ENCODE peak calls at places on chromosomes 13 and 19, in eight cellular contexts. Q is ovary, B is neural progenitor cell, Y is cardiac fibroblast, O is upper lobe of left lung, F is PC-3, U is neural crest cell, P is sigmoid colon. V is an unnamed sample.
A peak's percentile ranks its signal among the peaks of the same experiment; 100 is the strongest.

GRCh38 chr19:45876411-45877197 is 9.3 kb downstream of the IRF2BP1 start:
- DNase-seq in Q (no peak), B (peak; percentile 61), Y (peak; percentile 78), O (peak; percentile 67), F (no peak), U (no peak), P (peak; percentile 75), V (no peak)

GRCh38 chr19:12721656-12722565 is 1.8 kb downstream of the TNPO2 start:
- DNase-seq in Q (peak; percentile 86), B (peak; percentile 94), Y (peak; percentile 90), O (peak; percentile 65), F (peak; percentile 51), U (peak; percentile 49), P (peak; percentile 90), V (no peak)

GRCh38 chr19:33440682-33441081 is 67.2 kb downstream of the CEBPG start:
- DNase-seq in Q (peak; percentile 19), B (no peak), Y (no peak), O (no peak), F (no peak), U (no peak), P (peak; percentile 35), V (no peak)

GRCh38 chr13:42110410-42111155 is 62.1 kb downstream of the DGKH start:
- DNase-seq in Q (no peak), B (peak; percentile 60), Y (peak; percentile 85), O (no peak), F (peak; percentile 83), U (peak; percentile 52), P (no peak), V (no peak)

GRCh38 chr13:74450525-74450845 is 316.3 kb upstream of the KLF12 start:
- DNase-seq in Q (no peak), B (no peak), Y (no peak), O (no peak), F (no peak), U (no peak), P (no peak), V (no peak)

GRCh38 chr19:43331435-43332010 is 22.0 kb upstream of the CD177 start:
- DNase-seq in Q (no peak), B (no peak), Y (no peak), O (no peak), F (no peak), U (no peak), P (no peak), V (no peak)

GRCh38 chr19:21586341-21587116 is 81.1 kb downstream of the ZNF429 start:
- DNase-seq in Q (peak; percentile 57), B (peak; percentile 41), Y (no peak), O (no peak), F (no peak), U (peak; percentile 10), P (no peak), V (no peak)

GRCh38 chr19:48145596-48146254 is 24.4 kb downstream of the LIG1 start:
- DNase-seq in Q (no peak), B (no peak), Y (no peak), O (no peak), F (no peak), U (no peak), P (no peak), V (no peak)

GRCh38 chr19:39701291-39701690 is 3.0 kb upstream of the LGALS14 start:
- DNase-seq in Q (no peak), B (no peak), Y (no peak), O (no peak), F (no peak), U (no peak), P (no peak), V (no peak)

GRCh38 chr13:20161275-20161950 is 561 bp upstream of the GJA3 start:
- DNase-seq in Q (no peak), B (peak; percentile 53), Y (no peak), O (no peak), F (no peak), U (no peak), P (no peak), V (no peak)

GRCh38 chr13:45925151-45925550 is 73.6 kb upstream of the SIAH3 start:
- DNase-seq in Q (no peak), B (no peak), Y (peak; percentile 25), O (no peak), F (peak; percentile 4), U (no peak), P (no peak), V (no peak)

GRCh38 chr13:43865892-43866291 is 13.6 kb downstream of the CCDC122 start:
- DNase-seq in Q (no peak), B (no peak), Y (peak; percentile 49), O (no peak), F (peak; percentile 60), U (no peak), P (no peak), V (no peak)

GRCh38 chr13:52849727-52850395 is 1.4 kb upstream of the PCDH8 start:
- DNase-seq in Q (no peak), B (peak; percentile 40), Y (no peak), O (no peak), F (no peak), U (no peak), P (no peak), V (no peak)

GRCh38 chr19:33883869-33884519 is 87.3 kb downstream of the KCTD15 start:
- DNase-seq in Q (peak; percentile 53), B (peak; percentile 21), Y (peak; percentile 29), O (no peak), F (peak; percentile 3), U (no peak), P (no peak), V (no peak)

GRCh38 chr19:49119411-49120324 is at the start of gene PPFIA3:
- DNase-seq in Q (peak; percentile 80), B (peak; percentile 93), Y (peak; percentile 68), O (peak; percentile 68), F (peak; percentile 46), U (peak; percentile 55), P (peak; percentile 80), V (no peak)

GRCh38 chr19:11335449-11336146 is 3.9 kb downstream of the RAB3D start:
- DNase-seq in Q (no peak), B (no peak), Y (no peak), O (no peak), F (no peak), U (no peak), P (no peak), V (no peak)

GRCh38 chr13:112977525-112977924 is 8.5 kb downstream of the MCF2L start:
- DNase-seq in Q (no peak), B (no peak), Y (no peak), O (no peak), F (no peak), U (no peak), P (no peak), V (no peak)

GRCh38 chr19:37905936-37906867 is at the start of gene WDR87:
- DNase-seq in Q (no peak), B (peak; percentile 96), Y (peak; percentile 16), O (peak; percentile 50), F (peak; percentile 49), U (peak; percentile 79), P (no peak), V (no peak)

GRCh38 chr13:25406377-25406776 is 34.6 kb downstream of the ATP8A2 start:
- DNase-seq in Q (no peak), B (peak; percentile 37), Y (no peak), O (no peak), F (peak; percentile 4), U (no peak), P (no peak), V (no peak)

GRCh38 chr19:38733493-38734175 is 10.6 kb downstream of the CAPN12 start:
- DNase-seq in Q (peak; percentile 46), B (no peak), Y (peak; percentile 18), O (no peak), F (no peak), U (no peak), P (peak; percentile 63), V (no peak)

GRCh38 chr13:59542303-59542702 is 621.4 kb downstream of the DIAPH3 start:
- DNase-seq in Q (no peak), B (peak; percentile 39), Y (no peak), O (no peak), F (no peak), U (no peak), P (no peak), V (no peak)
- TF ChIP-seq CTCF in Q (no peak), B (no peak), Y (no peak), O (no peak), F (no peak), U (no peak), P (no peak), V (no peak)

GRCh38 chr13:47121092-47121763 is 224.4 kb upstream of the HTR2A start:
- DNase-seq in Q (no peak), B (no peak), Y (no peak), O (no peak), F (peak; percentile 60), U (no peak), P (no peak), V (no peak)

GRCh38 chr13:47126432-47126831 is 229.6 kb upstream of the HTR2A start:
- DNase-seq in Q (no peak), B (no peak), Y (peak; percentile 54), O (no peak), F (no peak), U (no peak), P (no peak), V (no peak)
- TF ChIP-seq CTCF in Q (no peak), B (peak; percentile 20), Y (peak; percentile 15), O (no peak), F (peak; percentile 27), U (no peak), P (no peak), V (no peak)

DNA sequence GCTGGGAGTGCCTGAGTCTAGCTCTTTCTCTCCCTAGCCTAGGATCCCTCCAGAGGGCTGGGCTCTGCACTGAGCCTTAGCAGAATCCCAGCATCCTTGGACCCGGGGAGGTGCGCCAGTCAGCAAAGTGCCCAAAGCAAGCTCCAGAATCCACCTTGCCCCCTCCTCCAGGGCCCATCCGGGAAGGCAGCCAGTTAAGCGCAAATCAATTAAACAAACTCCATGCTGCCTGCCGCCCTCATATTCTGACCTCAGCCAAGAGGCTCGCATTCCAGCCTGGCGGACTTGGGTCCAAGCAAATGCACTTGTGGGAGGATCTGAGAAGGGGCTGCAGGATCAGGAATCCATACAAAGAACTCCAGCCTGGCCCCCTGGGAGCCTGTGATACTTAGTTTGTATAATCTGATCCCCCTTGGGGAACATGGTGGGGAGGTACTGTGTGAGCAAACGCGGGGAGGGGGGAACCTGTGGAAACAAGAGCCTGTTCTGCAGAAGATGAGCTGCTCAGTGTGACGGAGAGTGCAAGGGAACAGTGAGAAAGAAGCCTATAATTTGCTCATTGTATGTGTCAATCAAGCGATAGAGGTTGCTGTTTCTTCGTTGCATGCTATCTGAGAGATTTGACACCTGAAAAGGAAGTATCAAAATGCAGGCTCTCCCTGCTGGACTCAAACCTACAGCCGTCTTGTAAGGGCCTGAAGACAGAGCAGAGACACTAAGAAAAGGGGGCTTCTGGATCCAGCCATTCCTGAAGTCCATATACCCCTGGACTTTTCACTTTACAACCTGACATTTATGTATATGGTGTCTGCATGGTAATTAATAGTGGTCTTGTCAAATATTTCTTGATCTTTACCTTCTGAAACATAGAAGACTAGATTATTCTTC is 29.4 kb downstream of the ZNRF4 start:
- DNase-seq in Q (no peak), B (peak; percentile 71), Y (no peak), O (no peak), F (no peak), U (no peak), P (no peak), V (no peak)
- TF ChIP-seq CTCF in Q (no peak), B (no peak), Y (no peak), O (no peak), F (no peak), U (no peak), P (no peak), V (no peak)

DNA sequence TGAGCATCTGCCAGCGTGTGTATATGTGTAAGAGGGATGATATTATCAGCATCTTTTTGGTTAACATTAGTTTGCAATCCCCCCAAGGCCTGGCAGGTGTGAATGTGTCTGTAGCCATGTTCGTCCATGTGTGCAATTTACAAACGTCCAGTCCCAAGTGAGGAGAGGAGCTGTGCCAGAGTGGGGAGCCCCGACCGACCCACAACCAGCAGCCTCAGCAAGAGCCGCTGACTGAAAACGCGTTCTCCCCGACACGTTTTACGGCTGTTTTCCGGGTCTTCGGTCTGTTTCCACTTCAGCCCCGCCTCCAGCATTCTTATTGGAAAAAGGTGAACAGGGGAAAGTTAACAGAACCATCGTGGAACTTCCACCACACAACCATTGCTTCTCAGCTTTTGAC is 119.1 kb upstream of the SOX1 start:
- DNase-seq in Q (peak; percentile 3), B (no peak), Y (no peak), O (no peak), F (no peak), U (no peak), P (no peak), V (no peak)
- TF ChIP-seq CTCF in Q (no peak), B (no peak), Y (no peak), O (no peak), F (no peak), U (no peak), P (no peak), V (no peak)

V was measured in omental fat pad.